ENCODE peak calls at places on chromosomes 13 and 19, in ten cellular contexts. R is thoracic aorta; J is psoas muscle; U is right lobe of liver; N is fibroblast of lung; T is PC-3; X is OCI-LY7; M is neural progenitor cell; L is adrenal gland; Q is CD8-positive, alpha-beta T cell. D is an unnamed sample. For H3K4me1, the result is how much of the 10 kb centered on the place peaks cover.

GRCh38 chr19:55304279-55304978 is 20.6 kb downstream of the BRSK1 start:
- DNase-seq in R (no peak), J (no peak), U (no peak), N (peak), T (peak), X (peak), M (peak), L (peak), Q (peak), D (no peak)

GRCh38 chr19:32810452-32810851 is 59.1 kb downstream of the SLC7A9 start:
- DNase-seq in R (no peak), J (no peak), U (no peak), N (no peak), T (no peak), X (no peak), M (no peak), L (peak), Q (no peak), D (no peak)

GRCh38 chr19:536881-537404 is 5.4 kb downstream of the CDC34 start:
- DNase-seq in R (no peak), J (no peak), U (no peak), N (no peak), T (no peak), X (no peak), M (no peak), L (no peak), Q (no peak), D (no peak)

GRCh38 chr13:98785968-98786367 is 33.5 kb upstream of the SLC15A1 start:
- DNase-seq in R (no peak), J (no peak), U (no peak), N (no peak), T (no peak), X (no peak), M (peak), L (no peak), Q (no peak), D (no peak)

GRCh38 chr13:44734204-44734707 is 158.1 kb upstream of the TSC22D1 start:
- DNase-seq in R (no peak), J (peak), U (no peak), N (peak), T (peak), X (no peak), M (no peak), L (no peak), Q (no peak), D (no peak)

GRCh38 chr19:32324631-32325215 is 20.7 kb upstream of the ZNF507 start:
- DNase-seq in R (no peak), J (no peak), U (no peak), N (no peak), T (no peak), X (no peak), M (no peak), L (no peak), Q (no peak), D (no peak)

GRCh38 chr13:51249254-51249653 is 27.1 kb downstream of the FAM124A start:
- DNase-seq in R (no peak), J (no peak), U (no peak), N (peak), T (peak), X (no peak), M (no peak), L (no peak), Q (no peak), D (no peak)

GRCh38 chr13:98581971-98582702 is 5.2 kb upstream of the STK24 start:
- DNase-seq in R (no peak), J (no peak), U (no peak), N (peak), T (peak), X (no peak), M (no peak), L (no peak), Q (no peak), D (no peak)

GRCh38 chr19:11268783-11269267 is 6.5 kb upstream of the DOCK6 start:
- DNase-seq in R (no peak), J (peak), U (peak), N (peak), T (peak), X (no peak), M (no peak), L (peak), Q (no peak), D (peak)

GRCh38 chr13:109729031-109729870 is 57.1 kb downstream of the IRS2 start:
- DNase-seq in R (no peak), J (no peak), U (no peak), N (peak), T (no peak), X (no peak), M (peak), L (peak), Q (no peak), D (no peak)

GRCh38 chr19:13017306-13018036 is 22.2 kb downstream of the NFIX start:
- DNase-seq in R (no peak), J (no peak), U (no peak), N (no peak), T (peak), X (no peak), M (no peak), L (no peak), Q (no peak), D (no peak)

GRCh38 chr19:35350591-35350990 is 2.9 kb downstream of the FFAR1 start:
- DNase-seq in R (no peak), J (no peak), U (no peak), N (no peak), T (no peak), X (peak), M (no peak), L (no peak), Q (no peak), D (no peak)

GRCh38 chr13:44894001-44894770 is 95.1 kb downstream of the NUFIP1 start:
- DNase-seq in R (no peak), J (no peak), U (no peak), N (no peak), T (peak), X (no peak), M (no peak), L (no peak), Q (no peak), D (no peak)

GRCh38 chr19:6402834-6403608 is 10.1 kb upstream of the GTF2F1 start:
- DNase-seq in R (no peak), J (no peak), U (no peak), N (peak), T (no peak), X (no peak), M (peak), L (no peak), Q (no peak), D (peak)

GRCh38 chr13:110965038-110965754 is 50.3 kb upstream of the ANKRD10 start:
- DNase-seq in R (no peak), J (no peak), U (no peak), N (peak), T (peak), X (no peak), M (no peak), L (no peak), Q (no peak), D (no peak)

GRCh38 chr19:3387645-3388589 is 21.5 kb downstream of the NFIC start:
- DNase-seq in R (no peak), J (peak), U (peak), N (peak), T (no peak), X (no peak), M (no peak), L (peak), Q (no peak), D (peak)

GRCh38 chr13:80340643-80341097 is 256 bp downstream of the SPRY2 start:
- DNase-seq in R (no peak), J (no peak), U (no peak), N (peak), T (no peak), X (no peak), M (no peak), L (peak), Q (no peak), D (no peak)

GRCh38 chr13:95494082-95494681 is 58.3 kb upstream of the CLDN10 start:
- DNase-seq in R (no peak), J (no peak), U (no peak), N (peak), T (peak), X (peak), M (peak), L (peak), Q (no peak), D (peak)

GRCh38 chr19:3098141-3098514 is 4.0 kb downstream of the GNA11 start:
- DNase-seq in R (no peak), J (peak), U (peak), N (no peak), T (no peak), X (no peak), M (no peak), L (no peak), Q (no peak), D (peak)

GRCh38 chr13:23707674-23708073 is 137.5 kb downstream of the TNFRSF19 start:
- DNase-seq in R (no peak), J (no peak), U (no peak), N (no peak), T (peak), X (no peak), M (no peak), L (no peak), Q (no peak), D (no peak)

GRCh38 chr13:65217459-65217858 is 2012.7 kb downstream of the PCDH9 start:
- DNase-seq in R (no peak), J (no peak), U (no peak), N (no peak), T (no peak), X (no peak), M (no peak), L (no peak), Q (no peak), D (no peak)

GRCh38 chr19:33390908-33391630 is 17.6 kb downstream of the CEBPG start:
- DNase-seq in R (no peak), J (no peak), U (peak), N (no peak), T (no peak), X (no peak), M (no peak), L (no peak), Q (no peak), D (no peak)

GRCh38 chr19:5547881-5548280 is 19.9 kb downstream of the TINCR start:
- DNase-seq in R (no peak), J (no peak), U (no peak), N (no peak), T (peak), X (peak), M (peak), L (peak), Q (no peak), D (no peak)

GRCh38 chr19:41324231-41324702 is 14.3 kb downstream of the CCDC97 start:
- DNase-seq in R (no peak), J (no peak), U (no peak), N (no peak), T (no peak), X (no peak), M (no peak), L (peak), Q (no peak), D (no peak)

GRCh38 chr13:99384468-99384867 is 77.3 kb upstream of the GPR183 start:
- DNase-seq in R (no peak), J (no peak), U (no peak), N (no peak), T (no peak), X (no peak), M (no peak), L (no peak), Q (peak), D (no peak)

GRCh38 chr19:3190921-3191805 is 5.4 kb downstream of the NCLN start:
- DNase-seq in R (no peak), J (no peak), U (no peak), N (no peak), T (no peak), X (no peak), M (no peak), L (peak), Q (no peak), D (no peak)

GRCh38 chr13:76383671-76384461 is 502.3 kb downstream of the KCTD12 start:
- DNase-seq in R (no peak), J (no peak), U (no peak), N (peak), T (peak), X (no peak), M (no peak), L (no peak), Q (no peak), D (peak)

GRCh38 chr19:19138110-19138981 is at the start of gene TMEM161A:
- DNase-seq in R (peak), J (peak), U (peak), N (peak), T (peak), X (peak), M (peak), L (peak), Q (peak), D (peak)

GRCh38 chr19:4337906-4338440 is 654 bp downstream of the STAP2 start:
- DNase-seq in R (no peak), J (no peak), U (peak), N (peak), T (peak), X (no peak), M (peak), L (peak), Q (peak), D (peak)

GRCh38 chr19:57088125-57088524 is 31.7 kb upstream of the USP29 start:
- DNase-seq in R (no peak), J (no peak), U (no peak), N (no peak), T (no peak), X (no peak), M (no peak), L (no peak), Q (no peak), D (no peak)

DNA sequence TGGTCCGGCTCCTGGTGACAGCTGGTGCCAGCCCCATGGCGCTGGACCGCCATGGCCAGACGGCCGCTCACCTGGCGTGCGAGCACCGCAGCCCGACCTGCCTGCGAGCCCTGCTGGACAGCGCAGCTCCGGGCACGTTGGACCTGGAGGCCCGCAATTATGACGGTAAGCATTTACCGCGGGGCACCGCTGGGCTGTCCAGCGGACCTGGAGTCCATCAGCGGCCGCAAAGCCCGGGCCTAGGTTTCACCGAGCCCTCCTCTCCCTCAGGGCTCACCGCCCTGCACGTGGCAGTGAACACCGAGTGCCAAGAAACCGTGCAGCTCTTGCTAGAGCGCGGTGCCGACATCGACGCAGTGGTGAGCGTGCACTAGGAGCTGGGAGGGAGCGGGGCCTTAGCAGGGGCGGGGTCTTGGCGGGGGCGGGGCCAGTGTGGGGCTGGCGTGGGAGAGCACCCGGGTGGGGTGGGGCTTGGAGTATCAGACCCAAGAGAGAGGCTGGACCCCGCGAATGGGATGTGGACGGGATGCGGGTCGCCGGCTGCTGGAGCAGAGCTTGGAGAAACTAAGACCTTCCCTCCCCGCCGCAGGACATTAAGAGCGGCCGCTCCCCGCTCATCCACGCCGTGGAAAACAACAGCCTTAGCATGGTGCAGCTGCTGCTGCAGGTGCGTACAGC is 8.7 kb downstream of the BCL3 start:
- DNase-seq in R (peak), J (peak), U (no peak), N (peak), T (no peak), X (no peak), M (peak), L (no peak), Q (no peak), D (no peak)
- H3K4me1 ChIP-seq in R (half or more), J (under half), U (under half), N (half or more), T (under half), X (under half), M (under half), L (under half), Q (half or more), D (under half)

GRCh38 chr13:89115307-89115706 is 1444.1 kb downstream of the SLITRK5 start:
- DNase-seq in R (no peak), J (no peak), U (no peak), N (no peak), T (no peak), X (no peak), M (peak), L (no peak), Q (no peak), D (no peak)
- TF ChIP-seq CTCF in R (no peak), J (no peak), U (no peak), N (peak), T (peak), X (peak), M (peak), L (no peak), Q (no peak), D (no peak)

GRCh38 chr19:14317157-14317556 is 64.1 kb upstream of the ADGRE5 start:
- DNase-seq in R (no peak), J (no peak), U (no peak), N (no peak), T (no peak), X (no peak), M (no peak), L (no peak), Q (no peak), D (no peak)

GRCh38 chr19:14310055-14310454 is 71.2 kb upstream of the ADGRE5 start:
- DNase-seq in R (no peak), J (no peak), U (no peak), N (no peak), T (no peak), X (no peak), M (no peak), L (no peak), Q (no peak), D (no peak)

GRCh38 chr19:14320253-14320652 is 61.0 kb upstream of the ADGRE5 start:
- DNase-seq in R (no peak), J (no peak), U (no peak), N (no peak), T (no peak), X (no peak), M (no peak), L (no peak), Q (no peak), D (no peak)

GRCh38 chr19:14318873-14319272 is 62.4 kb upstream of the ADGRE5 start:
- DNase-seq in R (no peak), J (no peak), U (no peak), N (no peak), T (no peak), X (no peak), M (peak), L (peak), Q (no peak), D (peak)

DNA sequence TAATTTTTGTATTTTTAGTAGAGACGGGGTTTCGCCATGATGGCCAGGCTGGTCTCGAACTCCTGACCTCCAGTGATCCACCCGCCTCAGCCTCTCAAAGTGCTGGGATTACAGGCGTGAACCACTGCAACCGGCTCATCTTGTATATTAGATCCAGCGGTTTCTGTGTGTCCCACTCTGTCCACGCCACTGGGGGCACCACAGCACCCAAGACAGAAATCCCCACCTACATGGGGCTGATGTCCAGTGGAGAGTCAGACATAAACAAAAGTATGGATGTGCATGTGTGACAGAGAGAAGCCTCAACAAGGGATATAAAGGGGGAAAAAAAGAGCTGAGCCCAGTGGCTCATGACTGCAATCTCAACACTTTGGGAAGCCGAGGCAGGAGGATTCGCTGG is 65.8 kb upstream of the ADGRE5 start:
- DNase-seq in R (no peak), J (no peak), U (no peak), N (no peak), T (no peak), X (no peak), M (no peak), L (no peak), Q (no peak), D (no peak)
- H3K4me1 ChIP-seq in R (under half), J (under half), U (under half), N (under half), T (under half), X (under half), M (under half), L (under half), Q (under half), D (under half)

DNA sequence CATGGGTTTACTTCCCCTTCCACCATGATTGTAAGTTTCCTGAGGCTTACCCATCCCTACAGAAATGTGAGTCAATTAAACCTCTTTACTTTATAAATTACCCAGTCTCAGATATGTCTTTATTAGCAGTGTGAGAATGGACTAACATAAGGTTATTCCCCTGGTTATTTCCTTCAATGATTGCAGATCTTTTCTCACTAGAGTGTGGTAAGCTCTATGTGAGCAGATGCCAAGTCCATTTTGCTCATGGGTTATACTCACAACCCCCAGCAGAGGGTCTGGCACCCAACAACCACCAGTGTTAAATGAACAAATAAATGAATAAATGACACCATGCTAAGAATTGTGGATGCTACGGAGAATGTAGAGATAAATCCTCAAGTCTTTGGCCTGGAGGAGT is 472.8 kb downstream of the LIG4 start:
- DNase-seq in R (no peak), J (no peak), U (no peak), N (no peak), T (no peak), X (no peak), M (no peak), L (no peak), Q (no peak), D (no peak)
- TF ChIP-seq CTCF in R (no peak), J (no peak), U (no peak), N (no peak), T (no peak), X (no peak), M (peak), L (no peak), Q (no peak), D (no peak)

DNA sequence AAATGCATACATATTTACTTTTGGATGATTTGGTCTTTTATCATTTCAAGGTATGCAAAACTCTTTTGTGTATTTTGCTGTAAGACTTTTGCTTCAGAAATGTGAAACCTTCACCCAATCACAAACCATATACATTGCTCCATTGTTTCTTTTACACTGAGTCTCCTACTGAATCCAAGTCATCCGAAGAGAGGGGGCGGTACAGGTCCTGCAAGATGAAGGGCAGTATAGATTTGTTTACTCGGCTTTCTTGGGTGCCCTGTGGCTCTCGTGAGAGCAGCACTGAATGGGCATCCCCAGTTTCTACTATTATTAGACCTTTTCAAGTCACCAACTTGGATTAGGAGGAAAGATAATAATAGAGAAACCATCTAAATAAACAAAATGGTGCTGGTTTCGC is 280.6 kb downstream of the DCLK1 start:
- DNase-seq in R (no peak), J (no peak), U (no peak), N (no peak), T (no peak), X (no peak), M (no peak), L (no peak), Q (no peak), D (no peak)
- H3K4me1 ChIP-seq in R (under half), J (under half), U (under half), N (under half), T (under half), X (under half), M (under half), L (under half), Q (under half), D (under half)

GRCh38 chr19:47745010-47745901 is at the start of gene NOP53:
- DNase-seq in R (peak), J (peak), U (peak), N (peak), T (peak), X (peak), M (peak), L (peak), Q (peak), D (peak)
- TF ChIP-seq CTCF in R (peak), J (no peak), U (no peak), N (no peak), T (no peak), X (no peak), M (no peak), L (peak), Q (no peak), D (no peak)

GRCh38 chr13:26759156-26759906 is 1.3 kb downstream of the GPR12 start:
- DNase-seq in R (no peak), J (no peak), U (no peak), N (no peak), T (no peak), X (no peak), M (peak), L (no peak), Q (no peak), D (no peak)
- H3K4me1 ChIP-seq in R (under half), J (under half), U (under half), N (under half), T (under half), X (under half), M (under half), L (under half), Q (under half), D (under half)

DNA sequence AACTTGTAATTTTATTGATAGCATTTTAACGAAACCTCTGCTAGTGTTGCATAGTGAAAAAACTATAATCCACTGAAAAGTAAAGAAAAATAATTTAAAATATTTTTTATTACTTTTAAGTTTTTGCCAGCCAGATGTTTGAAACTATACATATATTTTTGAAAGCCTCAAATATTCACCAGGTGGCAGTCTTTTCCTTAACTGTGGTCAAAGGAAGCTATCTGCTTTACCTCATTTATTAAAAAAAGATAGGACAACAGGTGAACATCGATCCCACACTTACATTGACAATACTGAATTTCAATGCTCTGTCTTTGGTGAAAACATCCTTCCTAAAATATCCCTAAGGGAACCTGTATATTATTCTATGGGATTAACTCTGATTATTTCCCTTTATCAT is 100.5 kb downstream of the TRPC4 start:
- DNase-seq in R (no peak), J (no peak), U (no peak), N (no peak), T (peak), X (peak), M (no peak), L (no peak), Q (no peak), D (no peak)
- TF ChIP-seq CTCF in R (no peak), J (no peak), U (peak), N (peak), T (peak), X (peak), M (peak), L (no peak), Q (no peak), D (no peak)